ENCODE peak calls at places on chromosomes 13 and 19, in six cellular contexts. C is activated gamma-delta T cell treated with anti-CD3 and anti-CD28 coated beads, Interleukin-2, amount 50 U/mL, for 16 hours; L is stimulated activated CD8-positive, alpha-beta memory T cell treated with anti-CD3 and anti-CD28 coated beads, Interleukin-15, amount 100 ng/mL, for 24 hours; V is NCI-H226; T is NCI-H1694 treated with DMSO at 0.1 percent for 48 hours; X is caudate nucleus. G is an unnamed sample.

GRCh38 chr13:110812869-110813645 is 99.6 kb downstream of the ING1 start:
- DNase-seq in C (no peak), L (no peak), V (no peak), T (no peak), X (no peak), G (no peak)

GRCh38 chr19:2416321-2417097 is 10.9 kb downstream of the TIMM13 start:
- DNase-seq in C (no peak), L (no peak), V (no peak), T (no peak), X (no peak), G (no peak)

GRCh38 chr13:112990783-112991182 is 21.8 kb downstream of the MCF2L start:
- DNase-seq in C (no peak), L (no peak), V (no peak), T (no peak), X (no peak), G (no peak)

GRCh38 chr19:18771328-18772242 is 19.5 kb downstream of the COMP start:
- DNase-seq in C (no peak), L (no peak), V (no peak), T (no peak), X (no peak), G (no peak)

GRCh38 chr19:5002143-5002542 is 33.2 kb downstream of the KDM4B start:
- DNase-seq in C (no peak), L (no peak), V (peak; percentile 69), T (no peak), X (no peak), G (no peak)

GRCh38 chr19:16627194-16627927 is 643 bp downstream of the MED26 start:
- DNase-seq in C (no peak), L (no peak), V (no peak), T (no peak), X (no peak), G (no peak)

GRCh38 chr19:16188521-16188920 is 3.3 kb downstream of the FAM32A start:
- DNase-seq in C (no peak), L (no peak), V (no peak), T (no peak), X (no peak), G (no peak)

GRCh38 chr13:45434556-45435371 is 16.6 kb upstream of the SLC25A30 start:
- DNase-seq in C (no peak), L (no peak), V (no peak), T (no peak), X (no peak), G (no peak)

GRCh38 chr19:17329061-17329767 is 5.4 kb downstream of the ANO8 start:
- DNase-seq in C (no peak), L (no peak), V (no peak), T (no peak), X (no peak), G (no peak)

GRCh38 chr13:42279986-42280385 is 8.0 kb downstream of the AKAP11 start:
- DNase-seq in C (no peak), L (no peak), V (no peak), T (no peak), X (no peak), G (no peak)

GRCh38 chr19:17073869-17074627 is 1.2 kb downstream of the HAUS8 start:
- DNase-seq in C (no peak), L (no peak), V (no peak), T (no peak), X (no peak), G (no peak)

GRCh38 chr13:36789061-36789460 is 30.0 kb upstream of the RFXAP start:
- DNase-seq in C (no peak), L (no peak), V (no peak), T (no peak), X (no peak), G (no peak)

GRCh38 chr19:5585461-5586299 is 17.9 kb upstream of the TINCR start:
- DNase-seq in C (peak; percentile 24), L (no peak), V (no peak), T (no peak), X (no peak), G (peak; percentile 85)

GRCh38 chr19:29516358-29516725 is 9.5 kb upstream of the VSTM2B start:
- DNase-seq in C (no peak), L (no peak), V (no peak), T (no peak), X (no peak), G (no peak)